ENCODE peak calls at places on chromosomes 3 and 15, in four cellular contexts. J is skeletal muscle cell, O is endothelial cell of umbilical vein, A is HT1080. S is an unnamed sample.

GRCh38 chr15:34610388-34610787 is 26.9 kb upstream of the GOLGA8B start:
- DNase-seq in O (peak), J (no peak), A (peak), S (peak)

GRCh38 chr3:167241048-167241845 is 138.8 kb downstream of the ZBBX start:
- DNase-seq in O (no peak), J (no peak), A (no peak), S (no peak)

GRCh38 chr3:71005797-71006321 is 577.7 kb downstream of the FOXP1 start:
- DNase-seq in A (no peak), J (no peak), O (peak), S (peak)

GRCh38 chr3:119396870-119397269 is 66.5 kb downstream of the TMEM39A start:
- DNase-seq in A (no peak), J (no peak), O (no peak), S (no peak)

GRCh38 chr3:52286777-52287110 is 884 bp upstream of the GLYCTK start:
- DNase-seq in J (no peak), O (no peak), A (no peak), S (no peak)

GRCh38 chr3:149808209-149808829 is 4.7 kb upstream of the RNF13 start:
- DNase-seq in A (peak), O (peak), J (peak), S (peak)

GRCh38 chr3:122975163-122975923 is 52.2 kb downstream of the SEMA5B start:
- DNase-seq in J (no peak), O (no peak), A (peak), S (no peak)

GRCh38 chr3:126142652-126143051 is 37.7 kb downstream of the ALDH1L1 start:
- DNase-seq in O (no peak), A (no peak), J (no peak), S (no peak)

GRCh38 chr15:66132251-66132816 is 121.2 kb downstream of the MEGF11 start:
- DNase-seq in O (no peak), A (no peak), J (no peak), S (no peak)

GRCh38 chr3:64229903-64230302 is 4.6 kb upstream of the PRICKLE2 start:
- DNase-seq in A (peak), O (no peak), J (no peak), S (no peak)